ENCODE peak calls at places on chromosomes 7 and 10, in nine cellular contexts. I is CD4-positive, alpha-beta memory T cell; Q is fibroblast of lung; M is endodermal cell; C is heart left ventricle; D is right lobe of liver; E is RWPE1; W is astrocyte; N is aorta. K is an unnamed sample.

GRCh38 chr10:77163670-77164348 is 473.8 kb downstream of the KCNMA1 start:
- DNase-seq in I (no peak), Q (peak; percentile 99), M (no peak), C (no peak), D (no peak), E (peak; percentile 92), W (peak; percentile 98), N (peak; percentile 75), K (no peak)

GRCh38 chr7:152663926-152664325 is 12.0 kb downstream of the XRCC2 start:
- DNase-seq in I (no peak), Q (no peak), M (no peak), C (no peak), D (no peak), E (no peak), W (no peak), N (no peak), K (no peak)

GRCh38 chr10:125812128-125812527 is 10.9 kb downstream of the UROS start:
- DNase-seq in I (no peak), Q (peak; percentile 67), M (no peak), C (no peak), D (no peak), E (no peak), W (peak; percentile 58), N (no peak), K (no peak)

GRCh38 chr10:123043409-123043925 is 34.7 kb downstream of the ACADSB start:
- DNase-seq in I (peak; percentile 36), Q (peak; percentile 45), M (peak; percentile 87), C (no peak), D (peak; percentile 68), E (peak; percentile 82), W (peak; percentile 22), N (no peak), K (no peak)

GRCh38 chr10:127102176-127102575 is 94.2 kb downstream of the INSYN2A start:
- DNase-seq in I (no peak), Q (no peak), M (no peak), C (no peak), D (no peak), E (peak; percentile 68), W (no peak), N (no peak), K (no peak)

GRCh38 chr7:117572826-117573620 is 93.2 kb downstream of the CFTR start:
- DNase-seq in I (no peak), Q (no peak), M (no peak), C (no peak), D (no peak), E (no peak), W (no peak), N (no peak), K (no peak)

GRCh38 chr7:98330926-98331529 is 49.5 kb downstream of the BRI3 start:
- DNase-seq in I (no peak), Q (no peak), M (no peak), C (no peak), D (no peak), E (no peak), W (no peak), N (no peak), K (no peak)

GRCh38 chr10:28806951-28807759 is 129.8 kb downstream of the BAMBI start:
- DNase-seq in I (no peak), Q (no peak), M (peak; percentile 30), C (no peak), D (no peak), E (no peak), W (no peak), N (no peak), K (no peak)

GRCh38 chr7:112423987-112424386 is 26.3 kb upstream of the IFRD1 start:
- DNase-seq in I (no peak), Q (no peak), M (no peak), C (no peak), D (no peak), E (no peak), W (no peak), N (no peak), K (no peak)

GRCh38 chr7:38318803-38319416 is 45.5 kb upstream of the TARP start:
- DNase-seq in I (no peak), Q (peak; percentile 85), M (peak; percentile 89), C (no peak), D (no peak), E (peak; percentile 60), W (peak; percentile 77), N (no peak), K (no peak)

GRCh38 chr7:30924624-30925023 is 13.0 kb downstream of the AQP1 start:
- DNase-seq in I (no peak), Q (no peak), M (peak; percentile 28), C (no peak), D (peak; percentile 20), E (no peak), W (no peak), N (peak; percentile 40), K (no peak)

GRCh38 chr10:24344695-24345473 is 135.9 kb downstream of the KIAA1217 start:
- DNase-seq in I (no peak), Q (no peak), M (no peak), C (no peak), D (no peak), E (no peak), W (no peak), N (no peak), K (no peak)

GRCh38 chr10:24346877-24347505 is 138.1 kb downstream of the KIAA1217 start:
- DNase-seq in I (no peak), Q (peak; percentile 49), M (no peak), C (no peak), D (no peak), E (no peak), W (no peak), N (no peak), K (no peak)

GRCh38 chr10:24341371-24341770 is 132.4 kb downstream of the KIAA1217 start:
- DNase-seq in I (no peak), Q (peak; percentile 59), M (no peak), C (no peak), D (no peak), E (no peak), W (no peak), N (no peak), K (no peak)

GRCh38 chr10:24341897-24342296 is 133.0 kb downstream of the KIAA1217 start:
- DNase-seq in I (no peak), Q (no peak), M (no peak), C (no peak), D (no peak), E (no peak), W (no peak), N (no peak), K (no peak)

GRCh38 chr10:24344279-24344678 is 135.3 kb downstream of the KIAA1217 start:
- DNase-seq in I (no peak), Q (peak; percentile 100), M (no peak), C (no peak), D (no peak), E (peak; percentile 82), W (peak; percentile 100), N (no peak), K (no peak)
- H3K27ac ChIP-seq in I (no peak overlapping the region), Q (peak overlapping the region; percentile 60), M (no peak overlapping the region), C (no peak overlapping the region), D (no peak overlapping the region), E (no peak overlapping the region), W (peak overlapping the region; percentile 78), N (peak overlapping the region; percentile 35), K (no peak overlapping the region)

DNA sequence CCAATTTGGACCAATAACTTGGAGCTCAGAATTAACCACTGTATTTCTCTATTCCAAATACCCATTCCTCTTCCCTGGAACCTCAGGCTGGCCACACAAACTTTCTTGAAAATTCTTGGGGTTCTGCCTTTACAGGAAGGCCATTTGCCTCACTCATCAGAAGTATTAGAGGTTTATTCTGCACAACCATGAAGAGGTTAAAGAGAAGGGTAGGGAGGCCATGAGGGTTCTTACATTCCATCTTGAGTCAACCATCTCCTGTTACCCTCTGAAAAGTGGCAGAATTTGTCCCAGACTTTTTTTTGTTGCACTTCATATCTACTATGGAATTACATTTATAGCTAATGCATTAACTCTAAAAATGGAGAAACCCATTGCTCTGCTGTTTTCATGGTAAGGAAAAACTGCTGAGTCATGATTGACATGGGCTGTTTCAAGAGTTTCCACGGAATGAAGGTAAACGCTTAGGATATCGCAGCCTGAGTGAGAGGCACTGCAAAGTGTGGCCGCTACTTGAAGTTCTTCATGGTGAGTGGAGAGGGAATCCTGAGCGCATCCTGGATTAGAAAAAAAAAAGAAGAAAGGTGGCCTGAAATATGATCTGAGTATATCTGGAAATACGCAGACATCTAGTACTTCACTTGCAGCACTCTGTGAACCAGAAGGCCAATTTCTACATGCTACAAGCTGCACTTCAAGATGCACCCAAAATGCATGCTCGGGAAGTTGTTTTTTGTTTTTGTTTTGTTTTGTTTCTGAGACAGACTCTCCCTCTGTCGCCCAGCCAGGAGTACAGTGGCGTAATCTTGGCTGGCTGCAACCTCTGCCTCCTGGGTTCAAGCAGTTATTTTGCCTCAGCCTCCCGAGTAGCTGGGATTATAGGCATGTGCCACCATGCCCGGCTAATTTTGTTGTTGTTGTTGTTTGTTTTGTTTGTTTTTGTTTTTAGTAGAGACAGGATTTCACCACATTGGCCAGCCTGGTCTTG is 83.7 kb downstream of the KIAA1217 start:
- DNase-seq in I (no peak), Q (peak; percentile 19), M (no peak), C (no peak), D (no peak), E (no peak), W (peak; percentile 12), N (no peak), K (no peak)
- H3K27ac ChIP-seq in I (no peak overlapping the region), Q (no peak overlapping the region), M (no peak overlapping the region), C (peak overlapping the region; percentile 16), D (no peak overlapping the region), E (peak overlapping the region; percentile 77), W (no peak overlapping the region), N (no peak overlapping the region), K (no peak overlapping the region)

GRCh38 chr10:48555310-48556042 is 49.4 kb downstream of the ARHGAP22 start:
- DNase-seq in I (no peak), Q (no peak), M (peak; percentile 56), C (no peak), D (no peak), E (no peak), W (no peak), N (no peak), K (no peak)
- H3K27ac ChIP-seq in I (no peak overlapping the region), Q (no peak overlapping the region), M (no peak overlapping the region), C (peak overlapping the region; percentile 48), D (no peak overlapping the region), E (no peak overlapping the region), W (no peak overlapping the region), N (no peak overlapping the region), K (no peak overlapping the region)

GRCh38 chr7:137951700-137952099 is 50.2 kb downstream of the CREB3L2 start:
- DNase-seq in I (no peak), Q (no peak), M (no peak), C (no peak), D (no peak), E (no peak), W (no peak), N (no peak), K (no peak)

GRCh38 chr7:137954614-137955013 is 47.3 kb downstream of the CREB3L2 start:
- DNase-seq in I (no peak), Q (peak; percentile 40), M (no peak), C (no peak), D (no peak), E (no peak), W (no peak), N (no peak), K (no peak)

GRCh38 chr7:137952406-137952805 is 49.5 kb downstream of the CREB3L2 start:
- DNase-seq in I (no peak), Q (no peak), M (no peak), C (no peak), D (no peak), E (no peak), W (no peak), N (no peak), K (no peak)

GRCh38 chr7:137953692-137954470 is 48.0 kb downstream of the CREB3L2 start:
- DNase-seq in I (no peak), Q (peak; percentile 82), M (peak; percentile 84), C (no peak), D (no peak), E (peak; percentile 34), W (peak; percentile 82), N (no peak), K (no peak)

GRCh38 chr7:137953043-137953691 is 48.7 kb downstream of the CREB3L2 start:
- DNase-seq in I (no peak), Q (peak; percentile 96), M (no peak), C (no peak), D (no peak), E (no peak), W (peak; percentile 95), N (no peak), K (no peak)
- H3K27ac ChIP-seq in I (no peak overlapping the region), Q (peak overlapping the region; percentile 89), M (peak overlapping the region; percentile 74), C (no peak overlapping the region), D (no peak overlapping the region), E (no peak overlapping the region), W (peak overlapping the region; percentile 97), N (peak overlapping the region; percentile 86), K (peak overlapping the region; percentile 61)